ENCODE peak calls at places on chromosome 9, in six cellular contexts. H is HCT116, U is upper lobe of right lung, D is globus pallidus, E is activated T-helper 1 cell treated with Interleukin-2 at 50 U/mL for 16 hours, S is iPS DF 19.7. M is an unnamed sample.

GRCh38 chr9:89137548-89138462 is 40.8 kb downstream of the SHC3 start:
- DNase-seq in U (no peak), D (no peak), S (no peak), E (no peak), H (peak; percentile 59), M (no peak)

GRCh38 chr9:675697-676370 is 165.7 kb upstream of the DMRT1 start:
- DNase-seq in U (no peak), H (no peak), S (no peak), E (no peak), D (no peak), M (no peak)

GRCh38 chr9:118659011-118659410 is 710.2 kb downstream of the BRINP1 start:
- DNase-seq in H (no peak), U (no peak), E (no peak), S (no peak), D (no peak), M (no peak)

GRCh38 chr9:96619109-96619435 is 571 bp downstream of the CDC14B start:
- DNase-seq in U (no peak), S (no peak), E (no peak), H (no peak), D (no peak), M (no peak)

GRCh38 chr9:121463026-121463827 is 36.4 kb downstream of the GGTA1 start:
- DNase-seq in H (peak; percentile 6), S (no peak), D (no peak), U (peak; percentile 74), E (no peak), M (no peak)

GRCh38 chr9:111874500-111874899 is 22.1 kb upstream of the UGCG start:
- DNase-seq in D (no peak), H (no peak), E (no peak), U (no peak), S (no peak), M (no peak)

GRCh38 chr9:34253460-34253837 is 74.6 kb downstream of the UBAP1 start:
- DNase-seq in E (no peak), U (no peak), H (no peak), S (no peak), D (peak; percentile 64), M (no peak)

GRCh38 chr9:69173497-69173890 is 583 bp upstream of the TJP2 start:
- DNase-seq in D (no peak), S (no peak), H (no peak), E (no peak), U (no peak), M (no peak)

GRCh38 chr9:79623799-79624721 is 52.3 kb downstream of the TLE4 start:
- DNase-seq in S (no peak), D (peak; percentile 35), U (peak; percentile 66), H (no peak), E (no peak), M (peak; percentile 0)

GRCh38 chr9:117178596-117179111 is 236.2 kb downstream of the ASTN2 start:
- DNase-seq in U (no peak), E (no peak), S (no peak), D (peak; percentile 54), H (no peak), M (no peak)

GRCh38 chr9:84337252-84337651 is 3.3 kb downstream of the SLC28A3 start:
- DNase-seq in S (no peak), U (no peak), D (no peak), H (no peak), E (no peak), M (no peak)

GRCh38 chr9:114487607-114488300 is 17.5 kb downstream of the WHRN start:
- DNase-seq in E (peak; percentile 34), H (peak; percentile 57), D (peak; percentile 81), S (no peak), U (no peak), M (peak; percentile 27)

GRCh38 chr9:128633601-128634000 is 23.0 kb downstream of the DYNC2I2 start:
- DNase-seq in U (no peak), S (no peak), E (no peak), D (no peak), H (no peak), M (no peak)

GRCh38 chr9:114288233-114289051 is 34.5 kb upstream of the ORM1 start:
- DNase-seq in D (no peak), U (peak; percentile 55), E (no peak), S (no peak), H (no peak), M (no peak)

M was measured in T-helper 22 cell.